ENCODE peak calls at places on chromosomes 16 and 17, in seven cellular contexts. E is neural progenitor cell; F is CD8-positive, alpha-beta T cell; M is HL-60; H is left ventricle myocardium inferior; W is prostate gland; X is HCT116. D is an unnamed sample.

GRCh38 chr17:41329279-41329925 is 13.9 kb upstream of the KRTAP17-1 start:
- DNase-seq in F (no peak), M (peak; percentile 41), W (peak; percentile 35), E (peak; percentile 68), X (peak; percentile 40), H (no peak), D (no peak)

GRCh38 chr16:16071631-16072244 is 122.3 kb downstream of the ABCC1 start:
- DNase-seq in H (peak; percentile 40), F (no peak), X (no peak), E (no peak), M (no peak), W (no peak), D (no peak)

GRCh38 chr17:67999291-67999911 is 3.1 kb upstream of the C17orf58 start:
- DNase-seq in E (no peak), H (no peak), X (no peak), F (no peak), W (no peak), M (no peak), D (no peak)

GRCh38 chr17:6526362-6527152 is 29.8 kb downstream of the PITPNM3 start:
- DNase-seq in F (no peak), W (no peak), M (no peak), H (no peak), E (peak; percentile 52), X (no peak), D (no peak)

GRCh38 chr17:64095144-64095882 is 34.6 kb downstream of the ERN1 start:
- DNase-seq in W (no peak), M (no peak), E (no peak), H (no peak), X (peak; percentile 75), F (no peak), D (peak; percentile 10)

GRCh38 chr16:54236761-54237160 is 49.8 kb downstream of the IRX3 start:
- DNase-seq in E (no peak), H (no peak), F (no peak), M (no peak), X (no peak), W (no peak), D (no peak)

GRCh38 chr17:76281573-76282371 is 16.6 kb downstream of the UBALD2 start:
- DNase-seq in H (peak; percentile 37), X (no peak), W (peak; percentile 77), M (no peak), E (no peak), F (no peak), D (no peak)

GRCh38 chr16:82156761-82157654 is 13.0 kb downstream of the MPHOSPH6 start:
- DNase-seq in H (no peak), W (no peak), X (no peak), E (no peak), F (no peak), M (no peak), D (no peak)

GRCh38 chr17:70609566-70609965 is 440.2 kb downstream of the KCNJ2 start:
- DNase-seq in X (no peak), W (no peak), F (no peak), M (no peak), E (no peak), H (no peak), D (peak; percentile 3)

GRCh38 chr16:24815052-24815451 is 30.7 kb upstream of the SLC5A11 start:
- DNase-seq in X (no peak), E (no peak), H (no peak), W (no peak), F (no peak), M (no peak), D (no peak)

GRCh38 chr16:87845807-87846619 is 23.3 kb downstream of the SLC7A5 start:
- DNase-seq in F (no peak), X (no peak), W (no peak), M (no peak), H (no peak), E (no peak), D (no peak)

GRCh38 chr16:84091460-84091859 is 25.3 kb downstream of the MBTPS1 start:
- DNase-seq in F (no peak), H (peak; percentile 41), E (no peak), W (no peak), M (no peak), X (no peak), D (peak; percentile 68)

GRCh38 chr16:86718118-86718517 is 139.8 kb downstream of the FOXL1 start:
- DNase-seq in H (no peak), E (no peak), W (peak; percentile 25), X (no peak), F (no peak), M (no peak), D (no peak)

GRCh38 chr16:69725480-69726312 is 664 bp downstream of the NQO1 start:
- DNase-seq in F (no peak), E (no peak), X (no peak), H (no peak), M (no peak), W (no peak), D (no peak)

GRCh38 chr16:73601911-73602310 is 554.0 kb upstream of the ZFHX3 start:
- DNase-seq in F (no peak), W (no peak), M (no peak), E (no peak), X (no peak), H (no peak), D (no peak)

GRCh38 chr17:1997587-1998425 is 27.3 kb downstream of the RTN4RL1 start:
- DNase-seq in H (no peak), X (no peak), F (no peak), M (no peak), E (peak; percentile 78), W (peak; percentile 77), D (no peak)

GRCh38 chr17:78101542-78101941 is 27.0 kb downstream of the TMC6 start:
- DNase-seq in H (no peak), X (no peak), E (no peak), M (no peak), F (no peak), W (no peak), D (no peak)

GRCh38 chr16:67549936-67550335 is 12.4 kb upstream of the CTCF start:
- DNase-seq in F (no peak), E (no peak), W (no peak), H (no peak), M (no peak), X (no peak), D (no peak)

GRCh38 chr17:48254896-48255295 is 147.3 kb downstream of the SNX11 start:
- DNase-seq in X (no peak), F (no peak), M (no peak), W (no peak), H (no peak), E (no peak), D (no peak)

GRCh38 chr17:13525876-13526275 is 75.9 kb downstream of the HS3ST3A1 start:
- DNase-seq in X (no peak), H (no peak), E (no peak), W (no peak), M (no peak), F (no peak), D (no peak)

DNA sequence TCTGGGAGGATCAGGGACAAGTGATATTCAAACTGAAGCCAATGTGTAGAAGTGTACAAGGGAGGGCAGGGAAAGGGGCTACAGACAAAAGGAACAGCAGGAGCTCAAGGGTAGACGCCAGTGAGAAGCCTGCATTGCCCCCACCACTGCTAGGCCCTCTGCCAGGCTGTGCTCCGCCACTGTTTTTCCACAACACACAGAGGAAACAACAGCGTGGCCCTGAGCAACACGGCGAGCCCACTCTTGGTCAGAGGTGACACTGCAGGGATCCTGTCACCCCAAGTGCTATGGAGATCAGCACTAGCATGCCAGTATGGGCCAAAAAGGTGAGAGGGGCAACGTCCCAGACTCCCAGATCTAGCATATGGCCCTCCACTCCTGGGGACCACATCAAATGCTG is 23.4 kb downstream of the MYO18A start:
- DNase-seq in F (no peak), E (no peak), W (no peak), M (no peak), X (no peak), H (no peak), D (no peak)
- H3K27ac ChIP-seq in F (no peak overlapping the region), E (no peak overlapping the region), W (no peak overlapping the region), M (no peak overlapping the region), X (peak overlapping the region; percentile 93), H (peak overlapping the region; percentile 75), D (peak overlapping the region; percentile 90)

DNA sequence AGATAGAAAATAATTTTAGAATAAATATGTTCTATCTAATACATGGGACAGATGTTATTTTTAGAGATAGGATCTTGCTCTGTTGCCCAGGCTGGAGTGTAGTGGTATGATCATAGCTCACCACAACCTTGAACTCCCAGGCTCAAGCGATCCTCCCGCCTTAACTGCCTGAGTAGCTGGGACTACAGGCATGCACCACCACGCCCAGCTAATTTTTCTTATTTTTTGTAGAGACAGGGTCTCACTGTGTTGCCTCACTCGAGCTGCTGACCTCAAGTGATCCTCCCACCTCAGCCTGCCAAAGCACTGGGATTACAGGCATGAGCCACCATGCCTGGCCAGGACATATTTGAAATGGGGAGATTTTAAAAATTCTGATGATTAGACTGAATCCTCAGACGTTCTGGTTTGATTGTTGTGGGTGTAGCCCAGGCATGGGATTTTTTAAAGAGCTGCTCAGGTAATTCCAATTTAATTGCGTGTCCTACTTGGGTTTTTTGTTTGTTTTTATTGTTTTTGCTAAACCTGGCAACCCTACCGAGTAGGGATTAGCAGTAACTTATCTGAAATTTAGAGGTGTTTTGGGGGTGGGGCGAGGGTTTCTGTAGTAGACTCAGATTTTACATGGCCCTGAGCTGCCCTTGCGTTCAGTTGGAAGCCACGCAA is 142.9 kb downstream of the RAB11FIP4 start:
- DNase-seq in M (no peak), F (no peak), E (no peak), H (no peak), W (no peak), X (no peak), D (no peak)
- H3K27ac ChIP-seq in M (no peak overlapping the region), F (no peak overlapping the region), E (no peak overlapping the region), H (no peak overlapping the region), W (no peak overlapping the region), X (no peak overlapping the region), D (no peak overlapping the region)

DNA sequence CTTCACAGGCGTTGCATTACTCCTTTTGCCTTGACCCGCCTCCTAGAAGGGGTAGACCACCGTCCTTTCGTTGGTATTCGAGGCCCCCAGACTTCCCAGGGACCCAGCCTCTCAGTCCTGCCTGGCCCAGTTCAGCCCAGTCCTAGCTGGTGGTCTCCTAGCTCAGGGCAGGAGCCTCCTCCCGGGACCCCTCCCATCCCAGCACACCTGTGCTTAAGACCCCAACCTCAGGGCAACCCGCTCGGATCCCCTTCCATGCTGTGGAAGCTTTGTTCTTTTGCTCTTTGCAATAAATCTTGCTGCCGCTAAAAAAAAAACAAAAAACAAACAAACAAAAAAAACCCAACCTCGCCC is 842 bp downstream of the PYDC1 start:
- DNase-seq in F (no peak), M (no peak), E (no peak), X (no peak), W (no peak), H (no peak), D (no peak)
- H3K27ac ChIP-seq in F (no peak overlapping the region), M (no peak overlapping the region), E (no peak overlapping the region), X (peak overlapping the region; percentile 95), W (no peak overlapping the region), H (no peak overlapping the region), D (no peak overlapping the region)

DNA sequence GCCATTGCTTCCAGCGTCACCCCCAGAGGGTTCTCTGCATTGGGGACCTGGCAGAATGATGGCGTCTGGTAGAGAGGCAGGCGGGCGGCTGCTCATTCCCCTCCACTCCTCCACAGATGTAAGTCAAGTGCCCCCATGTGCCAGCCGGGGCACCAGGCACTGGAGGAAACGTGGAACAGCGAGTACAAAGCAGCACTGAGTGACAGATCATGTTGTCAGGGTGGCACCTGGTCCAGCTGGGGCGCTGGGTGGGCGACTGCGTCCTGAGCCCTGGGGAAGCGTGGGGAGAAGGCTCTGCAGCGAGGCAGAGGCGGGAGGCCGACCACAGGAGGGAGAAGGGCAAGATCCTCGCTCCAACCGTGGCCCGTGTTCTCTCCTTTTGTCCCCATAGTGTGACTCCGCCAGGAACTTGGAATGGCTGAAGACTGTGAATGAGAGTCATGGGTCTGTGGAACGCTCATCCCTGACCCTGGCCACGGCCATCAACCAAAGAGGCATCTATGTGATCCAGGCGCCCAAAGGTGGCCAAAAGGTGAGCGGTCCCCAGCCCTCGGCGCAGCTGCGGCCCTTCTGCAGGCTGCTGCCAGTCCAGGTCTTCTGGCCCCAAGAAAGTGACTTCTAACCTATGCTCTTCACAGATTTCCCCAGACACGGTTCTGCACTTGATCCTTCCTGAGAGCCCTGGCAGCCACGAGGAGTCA is 76.7 kb downstream of the RNF213 start:
- DNase-seq in W (no peak), E (no peak), H (no peak), M (no peak), X (no peak), F (no peak), D (no peak)
- H3K27ac ChIP-seq in W (no peak overlapping the region), E (no peak overlapping the region), H (no peak overlapping the region), M (no peak overlapping the region), X (no peak overlapping the region), F (no peak overlapping the region), D (no peak overlapping the region)

D was measured in caudate nucleus.